ENCODE peak calls at places on chromosomes 3 and 15, in eight cellular contexts. P is GM23338, E is HL-60, M is K562, H is HepG2, Y is HCT116, X is SK-N-SH, V is GM12878. C is an unnamed sample.

GRCh38 chr3:7340795-7341194 is 479.9 kb downstream of the GRM7 start:
- DNase-seq in P (no peak), E (no peak), M (no peak), H (no peak), Y (peak), X (no peak), V (no peak), C (no peak)

GRCh38 chr3:66819993-66820501 is 178.1 kb upstream of the KBTBD8 start:
- DNase-seq in P (peak), E (no peak), M (no peak), H (peak), Y (no peak), X (no peak), V (no peak), C (no peak)

GRCh38 chr3:189786479-189787064 is 155.4 kb downstream of the TP63 start:
- DNase-seq in P (peak), E (no peak), M (no peak), H (no peak), Y (no peak), X (no peak), V (no peak), C (no peak)

GRCh38 chr3:150410311-150411105 is 2.4 kb downstream of the TSC22D2 start:
- DNase-seq in P (peak), E (no peak), M (peak), H (no peak), Y (no peak), X (peak), V (no peak), C (no peak)

GRCh38 chr3:195580733-195581443 is 2.9 kb downstream of the APOD start:
- DNase-seq in P (no peak), E (no peak), M (no peak), H (no peak), Y (no peak), X (no peak), V (no peak), C (no peak)

GRCh38 chr3:140913728-140914127 is 27.9 kb upstream of the SLC25A36 start:
- DNase-seq in P (no peak), E (no peak), M (no peak), H (no peak), Y (no peak), X (no peak), V (no peak), C (no peak)

GRCh38 chr15:100002091-100002620 is 268.9 kb upstream of the LYSMD4 start:
- DNase-seq in P (peak), E (no peak), M (no peak), H (no peak), Y (no peak), X (no peak), V (no peak), C (no peak)

GRCh38 chr15:43225201-43225949 is 4.6 kb upstream of the EPB42 start:
- DNase-seq in P (peak), E (no peak), M (peak), H (peak), Y (peak), X (peak), V (peak), C (peak)

GRCh38 chr15:65484876-65485275 is 32.6 kb downstream of the DPP8 start:
- DNase-seq in P (no peak), E (no peak), M (no peak), H (no peak), Y (no peak), X (no peak), V (no peak), C (no peak)

GRCh38 chr3:112531358-112531781 is 30.4 kb downstream of the ATG3 start:
- DNase-seq in P (peak), E (no peak), M (peak), H (peak), Y (peak), X (peak), V (no peak), C (no peak)

GRCh38 chr3:195537995-195538394 is 5.1 kb downstream of the PPP1R2 start:
- DNase-seq in P (no peak), E (no peak), M (no peak), H (no peak), Y (no peak), X (no peak), V (peak), C (no peak)

GRCh38 chr3:12752111-12752510 is 6.9 kb downstream of the TMEM40 start:
- DNase-seq in P (no peak), E (no peak), M (no peak), H (no peak), Y (no peak), X (no peak), V (no peak), C (no peak)

GRCh38 chr3:48190911-48191310 is 2.7 kb upstream of the CDC25A start:
- DNase-seq in P (no peak), E (no peak), M (no peak), H (peak), Y (no peak), X (no peak), V (no peak), C (no peak)

GRCh38 chr3:46883252-46884185 is 6.0 kb downstream of the PTH1R start:
- DNase-seq in P (peak), E (no peak), M (peak), H (no peak), Y (no peak), X (peak), V (no peak), C (no peak)

GRCh38 chr15:78977091-78977571 is 32.3 kb upstream of the CTSH start:
- DNase-seq in P (no peak), E (no peak), M (no peak), H (no peak), Y (no peak), X (no peak), V (peak), C (no peak)

GRCh38 chr15:82110144-82110543 is 64.3 kb upstream of the MEX3B start:
- DNase-seq in P (no peak), E (no peak), M (peak), H (no peak), Y (no peak), X (no peak), V (no peak), C (no peak)

GRCh38 chr15:82105458-82106205 is 59.8 kb upstream of the MEX3B start:
- DNase-seq in P (peak), E (no peak), M (no peak), H (peak), Y (no peak), X (no peak), V (no peak), C (no peak)

GRCh38 chr15:82106671-82107070 is 60.9 kb upstream of the MEX3B start:
- DNase-seq in P (no peak), E (no peak), M (no peak), H (no peak), Y (no peak), X (no peak), V (no peak), C (no peak)

GRCh38 chr15:82111918-82112317 is 66.1 kb upstream of the MEX3B start:
- DNase-seq in P (no peak), E (no peak), M (no peak), H (no peak), Y (no peak), X (peak), V (no peak), C (no peak)

DNA sequence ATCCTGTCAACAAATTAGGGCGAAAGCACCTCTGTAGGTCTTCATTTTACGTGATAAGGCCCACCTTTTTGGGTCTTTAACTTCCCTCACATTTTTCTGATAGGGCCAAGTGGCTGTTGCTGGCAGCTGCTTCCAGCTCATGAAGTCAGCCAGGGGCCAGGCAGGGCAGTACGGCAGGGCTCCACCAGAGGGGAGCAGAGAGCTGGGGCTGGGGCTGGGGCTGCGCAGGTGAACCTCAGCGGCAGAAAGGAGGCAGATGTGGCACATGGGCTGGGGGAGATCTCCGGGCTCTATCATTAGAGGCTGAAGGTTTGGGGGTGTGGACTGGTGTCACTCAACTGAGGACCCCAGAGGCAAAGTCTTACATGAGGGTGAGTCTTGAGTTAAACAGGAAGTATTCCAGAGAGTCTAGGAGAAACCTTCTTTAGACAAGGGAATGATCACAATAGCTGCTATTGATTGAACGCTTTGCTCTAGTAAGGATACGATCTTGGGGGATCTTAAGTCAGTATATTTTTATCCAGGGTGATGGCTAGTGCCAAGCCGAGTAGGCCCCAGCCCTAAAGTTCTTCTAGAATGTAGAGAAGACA is 62.8 kb upstream of the MEX3B start:
- DNase-seq in P (peak), E (peak), M (peak), H (peak), Y (peak), X (peak), V (no peak), C (peak)
- TF ChIP-seq REST in P (no peak), E (no peak), M (no peak), H (no peak), Y (no peak), X (no peak), V (no peak), C (no peak)

GRCh38 chr15:67076147-67076843 is 10.9 kb downstream of the SMAD3 start:
- DNase-seq in P (no peak), E (no peak), M (peak), H (no peak), Y (peak), X (no peak), V (no peak), C (no peak)
- TF ChIP-seq POLR2AphosphoS5 in P (no peak), E (no peak), M (peak), H (no peak), Y (peak), X (no peak), V (peak), C (peak)

GRCh38 chr3:76372497-76372896 is 587.1 kb upstream of the ZNF717 start:
- DNase-seq in P (no peak), E (no peak), M (no peak), H (no peak), Y (no peak), X (no peak), V (no peak), C (no peak)

GRCh38 chr3:76370749-76371148 is 585.4 kb upstream of the ZNF717 start:
- DNase-seq in P (no peak), E (no peak), M (no peak), H (no peak), Y (no peak), X (no peak), V (no peak), C (no peak)

GRCh38 chr3:76367281-76367680 is 581.9 kb upstream of the ZNF717 start:
- DNase-seq in P (no peak), E (no peak), M (no peak), H (no peak), Y (no peak), X (no peak), V (no peak), C (no peak)

GRCh38 chr3:76365284-76365683 is 579.9 kb upstream of the ZNF717 start:
- DNase-seq in P (no peak), E (no peak), M (no peak), H (no peak), Y (no peak), X (no peak), V (no peak), C (no peak)

DNA sequence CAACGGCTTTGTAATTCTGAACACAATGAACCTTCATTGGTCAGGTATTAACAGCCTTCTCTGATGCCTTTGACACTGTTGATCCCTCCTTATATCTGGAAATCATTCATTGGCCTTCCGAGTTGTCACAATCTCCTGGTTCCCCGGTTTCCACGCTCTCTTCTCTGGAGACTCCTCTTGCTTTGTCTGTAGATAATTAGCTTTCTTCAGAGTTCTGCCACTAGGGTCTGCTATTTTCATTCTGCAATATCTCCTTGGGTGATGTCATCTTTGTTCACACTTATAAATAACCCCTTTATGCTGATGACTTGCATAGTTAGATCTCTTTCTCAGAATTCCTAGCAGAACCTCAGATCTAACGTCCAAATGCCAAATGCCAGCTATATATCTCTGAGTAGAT is 583.8 kb upstream of the ZNF717 start:
- DNase-seq in P (peak), E (no peak), M (no peak), H (no peak), Y (no peak), X (no peak), V (no peak), C (no peak)
- TF ChIP-seq REST in P (no peak), E (no peak), M (no peak), H (no peak), Y (no peak), X (no peak), V (no peak), C (no peak)

GRCh38 chr15:57231559-57231958 is 144.7 kb upstream of the CGNL1 start:
- DNase-seq in P (no peak), E (no peak), M (no peak), H (no peak), Y (no peak), X (no peak), V (no peak), C (no peak)
- TF ChIP-seq POLR2AphosphoS5 in P (no peak), E (no peak), M (no peak), H (no peak), Y (no peak), X (no peak), V (no peak), C (no peak)

C was measured in Panc1.